ENCODE peak calls at places on chromosomes 12 and 14, in four cellular contexts. Q, A, J and R are unnamed samples.

GRCh38 chr12:98997899-98998298 is 352.8 kb downstream of the APAF1 start:
- DNase-seq in Q (no peak), A (no peak), J (no peak), R (no peak)

GRCh38 chr12:29320295-29321090 is 60.5 kb downstream of the ERGIC2 start:
- DNase-seq in A (no peak), Q (peak; percentile 64), J (no peak), R (peak; percentile 45)

GRCh38 chr12:98873823-98874222 is 228.7 kb downstream of the APAF1 start:
- DNase-seq in A (no peak), Q (no peak), J (no peak), R (no peak)

GRCh38 chr12:105492591-105492990 is 162.1 kb downstream of the C12orf75 start:
- DNase-seq in Q (peak; percentile 91), A (no peak), J (no peak), R (peak; percentile 18)

GRCh38 chr12:70919597-70920035 is 922 bp downstream of the PTPRR start:
- DNase-seq in Q (no peak), A (no peak), J (peak; percentile 32), R (peak; percentile 25)

GRCh38 chr12:109767991-109768900 is 54.6 kb downstream of the FAM222A start:
- DNase-seq in Q (no peak), J (no peak), A (no peak), R (no peak)

GRCh38 chr14:91258021-91258618 is 13.6 kb upstream of the GPR68 start:
- DNase-seq in J (no peak), Q (peak; percentile 82), A (no peak), R (no peak)

GRCh38 chr12:17579148-17580026 is 510.6 kb downstream of the RERGL start:
- DNase-seq in J (no peak), Q (no peak), A (no peak), R (no peak)

GRCh38 chr14:42884100-42884499 is 1277.4 kb downstream of the LRFN5 start:
- DNase-seq in A (no peak), J (no peak), Q (peak; percentile 0), R (peak; percentile 64)

GRCh38 chr12:505221-505620 is 45.5 kb downstream of the B4GALNT3 start:
- DNase-seq in Q (no peak), J (no peak), A (no peak), R (no peak)

GRCh38 chr12:24562761-24563392 is 386.0 kb downstream of the BCAT1 start:
- DNase-seq in J (peak; percentile 65), Q (peak; percentile 25), A (peak; percentile 25), R (peak; percentile 46)

GRCh38 chr12:109847166-109847700 is 14.0 kb upstream of the TRPV4 start:
- DNase-seq in Q (no peak), A (no peak), J (no peak), R (no peak)

GRCh38 chr14:26601856-26602255 is 4.0 kb upstream of the NOVA1 start:
- DNase-seq in J (no peak), A (no peak), Q (no peak), R (no peak)

GRCh38 chr14:93120952-93121834 is 5.5 kb upstream of the ITPK1 start:
- DNase-seq in A (no peak), Q (no peak), J (no peak), R (no peak)

GRCh38 chr12:120199025-120199424 is 1.9 kb downstream of the RPLP0 start:
- DNase-seq in Q (no peak), J (no peak), A (no peak), R (no peak)

GRCh38 chr14:77708749-77709148 is 846 bp downstream of the SLIRP start:
- DNase-seq in J (no peak), A (no peak), Q (no peak), R (no peak)

GRCh38 chr12:6157482-6157881 is 33.0 kb upstream of the VWF start:
- DNase-seq in J (no peak), Q (no peak), A (no peak), R (no peak)

GRCh38 chr14:92473261-92473946 is 40.2 kb upstream of the RIN3 start:
- DNase-seq in Q (peak; percentile 93), J (no peak), A (no peak), R (no peak)

GRCh38 chr14:89823732-89824131 is 130.8 kb downstream of the EFCAB11 start:
- DNase-seq in Q (no peak), A (no peak), J (no peak), R (no peak)

GRCh38 chr12:75783093-75783877 is 248.3 kb downstream of the PHLDA1 start:
- DNase-seq in J (no peak), A (no peak), Q (peak; percentile 81), R (no peak)

GRCh38 chr12:81797100-81797499 is 38.0 kb upstream of the PPFIA2 start:
- DNase-seq in Q (no peak), A (no peak), J (no peak), R (no peak)

GRCh38 chr14:72775923-72776554 is 117.9 kb downstream of the DPF3 start:
- DNase-seq in Q (no peak), J (no peak), A (no peak), R (no peak)

GRCh38 chr12:2691001-2691339 is 103.8 kb upstream of the FKBP4 start:
- DNase-seq in A (peak; percentile 11), Q (peak; percentile 2), J (peak; percentile 38), R (peak; percentile 56)

GRCh38 chr12:130104596-130105253 is 57.5 kb upstream of the FZD10 start:
- DNase-seq in Q (no peak), A (no peak), J (peak; percentile 21), R (peak; percentile 59)

GRCh38 chr12:82474798-82475184 is 116.5 kb downstream of the METTL25 start:
- DNase-seq in Q (no peak), A (no peak), J (no peak), R (no peak)

GRCh38 chr12:53660064-53660463 is 15.8 kb downstream of the ATP5MC2 start:
- DNase-seq in A (no peak), Q (no peak), J (no peak), R (no peak)

GRCh38 chr12:113841786-113842185 is 124.3 kb downstream of the RBM19 start:
- DNase-seq in A (no peak), Q (no peak), J (no peak), R (no peak)

GRCh38 chr14:79972230-79972629 is 239.1 kb downstream of the DIO2 start:
- DNase-seq in J (no peak), Q (no peak), A (no peak), R (no peak)